ENCODE peak calls at places on chromosomes 2 and 18, in four cellular contexts. P, Z, T and R are unnamed samples.

GRCh38 chr18:45517181-45517741 is 98.0 kb upstream of the SLC14A2 start:
- DNase-seq in Z (peak; percentile 25), T (peak; percentile 35), P (no peak), R (peak; percentile 65)

GRCh38 chr18:75433098-75433497 is 5.6 kb upstream of the SMIM21 start:
- DNase-seq in Z (no peak), T (no peak), P (no peak), R (no peak)

GRCh38 chr2:75292826-75293225 is 93.5 kb upstream of the TACR1 start:
- DNase-seq in P (no peak), T (no peak), Z (no peak), R (no peak)

GRCh38 chr2:132547089-132547687 is 122.8 kb downstream of the LYPD1 start:
- DNase-seq in Z (peak; percentile 68), T (peak; percentile 55), P (no peak), R (peak; percentile 31)

GRCh38 chr2:158953454-158953853 is 15.0 kb upstream of the TANC1 start:
- DNase-seq in P (no peak), Z (peak; percentile 35), T (peak; percentile 36), R (no peak)

GRCh38 chr2:61210332-61210981 is 48.5 kb downstream of the C2orf74 start:
- DNase-seq in P (no peak), Z (no peak), T (no peak), R (no peak)

GRCh38 chr2:234401376-234401775 is 95.5 kb downstream of the ARL4C start:
- DNase-seq in T (no peak), Z (no peak), P (no peak), R (no peak)

GRCh38 chr18:79961527-79962291 is 2.7 kb upstream of the HSBP1L1 start:
- DNase-seq in T (no peak), P (peak; percentile 76), Z (peak; percentile 13), R (no peak)

GRCh38 chr2:2123259-2123658 is 207.8 kb downstream of the MYT1L start:
- DNase-seq in Z (no peak), P (no peak), T (no peak), R (no peak)

GRCh38 chr2:199329466-199329865 is 128.3 kb downstream of the SATB2 start:
- DNase-seq in T (no peak), Z (no peak), P (no peak), R (no peak)

GRCh38 chr2:234377761-234378341 is 119.0 kb downstream of the ARL4C start:
- DNase-seq in T (no peak), Z (no peak), P (no peak), R (no peak)

GRCh38 chr2:106026271-106027190 is 167.6 kb downstream of the UXS1 start:
- DNase-seq in Z (no peak), T (no peak), P (no peak), R (no peak)

GRCh38 chr2:219713110-219713509 is 85.7 kb downstream of the SLC4A3 start:
- DNase-seq in T (no peak), P (no peak), Z (no peak), R (no peak)

GRCh38 chr18:48803518-48803917 is 147.2 kb downstream of the SMAD7 start:
- DNase-seq in T (peak; percentile 11), P (peak; percentile 45), Z (peak; percentile 11), R (peak; percentile 5)

GRCh38 chr2:129723277-129724020 is 256.0 kb upstream of the RAB6C start:
- DNase-seq in P (no peak), T (no peak), Z (no peak), R (no peak)

GRCh38 chr2:25251461-25252273 is 83.3 kb upstream of the POMC start:
- DNase-seq in Z (peak; percentile 77), T (peak; percentile 62), P (peak; percentile 89), R (peak; percentile 59)

GRCh38 chr18:35376393-35376741 is 770 bp downstream of the ZNF396 start:
- DNase-seq in T (peak; percentile 31), P (peak; percentile 90), Z (peak; percentile 21), R (peak; percentile 22)

GRCh38 chr2:28579606-28580005 is 83.7 kb downstream of the PLB1 start:
- DNase-seq in T (no peak), P (no peak), Z (no peak), R (no peak)

GRCh38 chr2:55899881-55900280 is 23.7 kb downstream of the EFEMP1 start:
- DNase-seq in T (no peak), P (no peak), Z (no peak), R (no peak)

GRCh38 chr18:68397241-68398035 is 317.5 kb downstream of the TMX3 start:
- DNase-seq in T (no peak), Z (no peak), P (no peak), R (no peak)

GRCh38 chr18:35345460-35345921 is 1.3 kb upstream of the ZNF24 start:
- DNase-seq in P (no peak), Z (peak; percentile 23), T (no peak), R (no peak)

GRCh38 chr2:221848286-221848685 is 276.2 kb upstream of the EPHA4 start:
- DNase-seq in Z (no peak), T (no peak), P (no peak), R (no peak)

GRCh38 chr2:199160677-199161465 is 296.9 kb downstream of the SATB2 start:
- DNase-seq in Z (no peak), P (no peak), T (no peak), R (no peak)

GRCh38 chr2:75432761-75433361 is 127.9 kb downstream of the EVA1A start:
- DNase-seq in Z (no peak), T (no peak), P (peak; percentile 78), R (no peak)

GRCh38 chr2:108323619-108324018 is 34.9 kb downstream of the SULT1C2 start:
- DNase-seq in P (no peak), T (no peak), Z (no peak), R (no peak)

GRCh38 chr18:59459352-59460059 is 100.4 kb upstream of the LMAN1 start:
- DNase-seq in Z (no peak), T (no peak), P (no peak), R (no peak)

GRCh38 chr2:23630961-23631360 is 246.0 kb downstream of the KLHL29 start:
- DNase-seq in P (peak; percentile 64), T (no peak), Z (no peak), R (no peak)

GRCh38 chr2:238700122-238700457 is 147.8 kb upstream of the TWIST2 start:
- DNase-seq in T (peak; percentile 39), P (no peak), Z (peak; percentile 16), R (peak; percentile 55)

DNA sequence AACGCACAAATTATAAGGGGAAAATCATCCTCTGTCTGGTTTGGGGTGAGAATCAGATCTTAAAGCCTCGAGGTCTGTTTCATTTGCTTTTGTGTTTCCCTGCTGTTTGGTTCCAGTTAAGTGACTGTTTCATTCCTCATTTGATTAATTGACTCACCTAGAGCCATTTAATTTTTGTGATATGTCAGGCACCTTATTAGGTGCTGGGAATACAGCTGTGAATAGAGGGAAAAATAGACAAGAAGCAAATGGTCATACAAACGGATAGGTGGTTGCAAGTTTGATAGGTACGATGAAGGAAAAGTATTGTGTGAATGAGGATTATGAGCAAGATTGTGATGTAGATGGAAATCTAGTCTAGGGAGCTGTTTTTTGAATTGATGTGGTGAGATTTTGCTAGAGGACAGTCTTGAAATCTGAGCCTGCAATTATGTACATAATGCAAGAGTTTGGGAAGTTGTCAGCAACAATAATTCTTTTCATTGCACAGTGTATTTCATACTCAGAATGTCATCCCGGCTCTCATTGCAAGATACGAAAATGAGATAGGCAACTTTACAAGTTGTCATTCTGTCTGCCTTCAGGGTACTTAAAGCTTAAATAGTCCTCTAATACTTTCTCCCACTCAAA is 2.2 kb downstream of the ACSL3 start:
- DNase-seq in P (no peak), T (no peak), Z (no peak), R (no peak)
- TF ChIP-seq CTCF in P (no peak), T (no peak), Z (no peak), R (no peak)

GRCh38 chr2:196452758-196453157 is 186.8 kb upstream of the CCDC150 start:
- DNase-seq in Z (no peak), T (no peak), P (no peak), R (no peak)
- H3K4me3 ChIP-seq in Z (no peak overlapping the region), T (no peak overlapping the region), P (no peak overlapping the region), R (no peak overlapping the region)

GRCh38 chr18:69957071-69957620 is 9.5 kb upstream of the CD226 start:
- DNase-seq in T (no peak), Z (no peak), P (no peak), R (no peak)
- TF ChIP-seq CTCF in T (no peak), Z (no peak), P (no peak), R (no peak)

GRCh38 chr2:84906108-84906899 is 848 bp downstream of the TMSB10 start:
- DNase-seq in Z (no peak), T (peak; percentile 56), P (peak; percentile 93), R (peak; percentile 34)

GRCh38 chr2:84911135-84911678 is 5.8 kb downstream of the TMSB10 start:
- DNase-seq in Z (no peak), T (no peak), P (no peak), R (no peak)

GRCh38 chr2:84906900-84907714 is 1.7 kb downstream of the TMSB10 start:
- DNase-seq in Z (peak; percentile 68), T (peak; percentile 77), P (peak; percentile 91), R (peak; percentile 70)

GRCh38 chr2:84905181-84906107 is at the start of gene TMSB10:
- DNase-seq in P (peak; percentile 97), Z (peak; percentile 94), T (peak; percentile 93), R (peak; percentile 91)

GRCh38 chr2:84908948-84909713 is 3.7 kb downstream of the TMSB10 start:
- DNase-seq in Z (no peak), P (no peak), T (no peak), R (no peak)
- H3K4me3 ChIP-seq in Z (no peak overlapping the region), P (no peak overlapping the region), T (no peak overlapping the region), R (no peak overlapping the region)

DNA sequence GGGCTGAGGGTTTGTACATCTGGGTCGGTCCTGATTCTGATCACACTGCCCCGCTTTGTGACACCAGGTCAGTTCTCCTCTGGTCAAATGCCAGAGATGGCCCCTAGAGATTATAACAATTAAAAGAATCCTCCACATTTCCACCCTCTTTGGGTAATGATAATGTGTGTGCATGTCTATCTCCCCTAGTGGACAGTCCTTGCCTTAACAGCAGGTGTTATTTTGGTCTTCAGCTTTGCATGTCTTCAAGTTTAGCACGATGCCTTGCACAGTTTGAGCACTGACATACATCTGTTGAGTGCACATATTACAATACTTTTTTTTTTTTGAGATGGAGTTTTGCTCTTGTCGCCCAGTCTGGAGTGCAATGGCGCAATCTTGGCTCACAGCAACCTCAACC is 25.7 kb upstream of the COX7A2L start:
- DNase-seq in T (no peak), Z (no peak), P (no peak), R (no peak)
- TF ChIP-seq CTCF in T (no peak), Z (no peak), P (no peak), R (peak; percentile 30)